ENCODE peak calls at places on chromosome 1, in four cellular contexts. J is brain microvascular endothelial cell, Q is SK-N-DZ, O is T-cell. G is an unnamed sample.

GRCh38 chr1:156420209-156421061 is 51.4 kb downstream of the RHBG start:
- DNase-seq in J (no peak), Q (no peak), O (peak), G (no peak)

GRCh38 chr1:172697463-172698100 is 38.7 kb downstream of the FASLG start:
- DNase-seq in J (no peak), Q (no peak), O (no peak), G (no peak)

GRCh38 chr1:165228676-165229075 is 127.8 kb downstream of the LMX1A start:
- DNase-seq in J (peak), Q (no peak), O (no peak), G (no peak)

GRCh38 chr1:192807221-192807967 is 1.4 kb upstream of the RGS2 start:
- DNase-seq in J (no peak), Q (no peak), O (peak), G (no peak)

GRCh38 chr1:229196404-229197224 is 74.3 kb upstream of the RAB4A start:
- DNase-seq in J (no peak), Q (no peak), O (no peak), G (no peak)

GRCh38 chr1:46793126-46793525 is 5.7 kb upstream of the CYP4B1 start:
- DNase-seq in J (no peak), Q (no peak), O (no peak), G (no peak)

GRCh38 chr1:203491664-203492485 is 2.1 kb upstream of the OPTC start:
- DNase-seq in J (no peak), Q (no peak), O (no peak), G (no peak)

GRCh38 chr1:179369751-179370341 is 4.1 kb downstream of the AXDND1 start:
- DNase-seq in J (peak), Q (peak), O (peak), G (peak)

GRCh38 chr1:201552941-201553341 is 14.0 kb downstream of the NAV1 start:
- DNase-seq in J (peak), Q (no peak), O (no peak), G (no peak)